ENCODE peak calls at places on chromosomes 11 and 22, in four cellular contexts. One of them, this sample, is unnamed.

GRCh38 chr11:73578786-73579185 is 19.1 kb downstream of the FAM168A start:
- DNase-seq in fibroblast of mammary gland: no peak
- DNase-seq in activated effector memory CD4-positive, alpha-beta T cell treated with anti-CD3 and anti-CD28 coated beads, Interleukin-2, amount 50 U/mL, for 16 hours: no peak
- DNase-seq in activated naive CD4-positive, alpha-beta T cell: no peak
- DNase-seq in this sample: peak

GRCh38 chr11:132535830-132536229 is 996.5 kb downstream of the OPCML start:
- DNase-seq in fibroblast of mammary gland: no peak
- DNase-seq in activated effector memory CD4-positive, alpha-beta T cell treated with anti-CD3 and anti-CD28 coated beads, Interleukin-2, amount 50 U/mL, for 16 hours: no peak
- DNase-seq in activated naive CD4-positive, alpha-beta T cell: no peak
- DNase-seq in this sample: peak

GRCh38 chr22:26610072-26610958 is 7.5 kb downstream of the CRYBB1 start:
- DNase-seq in fibroblast of mammary gland: peak
- DNase-seq in activated effector memory CD4-positive, alpha-beta T cell treated with anti-CD3 and anti-CD28 coated beads, Interleukin-2, amount 50 U/mL, for 16 hours: peak
- DNase-seq in activated naive CD4-positive, alpha-beta T cell: no peak
- DNase-seq in this sample: no peak

GRCh38 chr11:57434640-57435546 is 8.0 kb upstream of the SLC43A3 start:
- DNase-seq in fibroblast of mammary gland: peak
- DNase-seq in activated effector memory CD4-positive, alpha-beta T cell treated with anti-CD3 and anti-CD28 coated beads, Interleukin-2, amount 50 U/mL, for 16 hours: peak
- DNase-seq in activated naive CD4-positive, alpha-beta T cell: no peak
- DNase-seq in this sample: peak

GRCh38 chr11:75150879-75151278 is at the start of gene SLCO2B1:
- DNase-seq in fibroblast of mammary gland: no peak
- DNase-seq in activated effector memory CD4-positive, alpha-beta T cell treated with anti-CD3 and anti-CD28 coated beads, Interleukin-2, amount 50 U/mL, for 16 hours: no peak
- DNase-seq in activated naive CD4-positive, alpha-beta T cell: no peak
- DNase-seq in this sample: no peak

GRCh38 chr22:49916851-49917250 is 1.4 kb downstream of the ALG12 start:
- DNase-seq in fibroblast of mammary gland: no peak
- DNase-seq in activated effector memory CD4-positive, alpha-beta T cell treated with anti-CD3 and anti-CD28 coated beads, Interleukin-2, amount 50 U/mL, for 16 hours: no peak
- DNase-seq in activated naive CD4-positive, alpha-beta T cell: no peak
- DNase-seq in this sample: no peak

GRCh38 chr11:106082096-106082495 is 4.6 kb downstream of the AASDHPPT start:
- DNase-seq in fibroblast of mammary gland: no peak
- DNase-seq in activated effector memory CD4-positive, alpha-beta T cell treated with anti-CD3 and anti-CD28 coated beads, Interleukin-2, amount 50 U/mL, for 16 hours: no peak
- DNase-seq in activated naive CD4-positive, alpha-beta T cell: no peak
- DNase-seq in this sample: peak

GRCh38 chr11:11318961-11319360 is 34.1 kb downstream of the CSNK2A3 start:
- DNase-seq in fibroblast of mammary gland: no peak
- DNase-seq in activated effector memory CD4-positive, alpha-beta T cell treated with anti-CD3 and anti-CD28 coated beads, Interleukin-2, amount 50 U/mL, for 16 hours: no peak
- DNase-seq in activated naive CD4-positive, alpha-beta T cell: no peak
- DNase-seq in this sample: no peak

This sample was measured in kidney tubule cell.